ENCODE peak calls at places on chromosomes 11 and 22, in eight cellular contexts. One of them, this sample, is unnamed.

GRCh38 chr11:9840460-9841004 is 176.7 kb downstream of the SWAP70 start:
- DNase-seq in lung: no peak
- DNase-seq in foreskin fibroblast: no peak
- DNase-seq in gastrocnemius medialis: no peak
- DNase-seq in B cell: no peak
- DNase-seq in cardiac fibroblast: peak
- DNase-seq in sigmoid colon: no peak
- DNase-seq in chondrocyte: no peak
- DNase-seq in this sample: no peak

GRCh38 chr22:48489551-48490512 is 1337.8 kb downstream of the BRD1 start:
- DNase-seq in chondrocyte: peak
- DNase-seq in foreskin fibroblast: peak
- DNase-seq in B cell: no peak
- DNase-seq in gastrocnemius medialis: no peak
- DNase-seq in cardiac fibroblast: no peak
- DNase-seq in sigmoid colon: peak
- DNase-seq in lung: no peak
- DNase-seq in this sample: no peak

GRCh38 chr11:11843642-11844041 is 1.9 kb downstream of the USP47 start:
- DNase-seq in chondrocyte: no peak
- DNase-seq in sigmoid colon: no peak
- DNase-seq in cardiac fibroblast: no peak
- DNase-seq in lung: no peak
- DNase-seq in B cell: no peak
- DNase-seq in foreskin fibroblast: no peak
- DNase-seq in gastrocnemius medialis: no peak
- DNase-seq in this sample: no peak

GRCh38 chr11:125223901-125224331 is 59.4 kb downstream of the PKNOX2 start:
- DNase-seq in chondrocyte: no peak
- DNase-seq in B cell: no peak
- DNase-seq in sigmoid colon: no peak
- DNase-seq in gastrocnemius medialis: no peak
- DNase-seq in cardiac fibroblast: no peak
- DNase-seq in lung: no peak
- DNase-seq in foreskin fibroblast: no peak
- DNase-seq in this sample: no peak

GRCh38 chr11:121615506-121615905 is 162.7 kb upstream of the SORL1-AS1 start:
- DNase-seq in chondrocyte: no peak
- DNase-seq in sigmoid colon: no peak
- DNase-seq in foreskin fibroblast: peak
- DNase-seq in gastrocnemius medialis: no peak
- DNase-seq in B cell: no peak
- DNase-seq in cardiac fibroblast: peak
- DNase-seq in lung: no peak
- DNase-seq in this sample: no peak

GRCh38 chr11:111460340-111460739 is 51.8 kb downstream of the BTG4 start:
- DNase-seq in cardiac fibroblast: no peak
- DNase-seq in B cell: no peak
- DNase-seq in sigmoid colon: no peak
- DNase-seq in gastrocnemius medialis: no peak
- DNase-seq in foreskin fibroblast: no peak
- DNase-seq in lung: no peak
- DNase-seq in chondrocyte: no peak
- DNase-seq in this sample: no peak

GRCh38 chr22:27490080-27490479 is 311.5 kb downstream of the MN1 start:
- DNase-seq in sigmoid colon: no peak
- DNase-seq in foreskin fibroblast: no peak
- DNase-seq in B cell: no peak
- DNase-seq in lung: no peak
- DNase-seq in chondrocyte: peak
- DNase-seq in cardiac fibroblast: no peak
- DNase-seq in gastrocnemius medialis: no peak
- DNase-seq in this sample: no peak

GRCh38 chr11:79762271-79762935 is 321.6 kb upstream of the TENM4 start:
- DNase-seq in foreskin fibroblast: no peak
- DNase-seq in cardiac fibroblast: no peak
- DNase-seq in lung: no peak
- DNase-seq in sigmoid colon: no peak
- DNase-seq in B cell: no peak
- DNase-seq in chondrocyte: no peak
- DNase-seq in gastrocnemius medialis: no peak
- DNase-seq in this sample: no peak

GRCh38 chr11:3217751-3218482 is 696 bp downstream of the MRGPRG start:
- DNase-seq in foreskin fibroblast: no peak
- DNase-seq in chondrocyte: peak
- DNase-seq in B cell: no peak
- DNase-seq in sigmoid colon: peak
- DNase-seq in cardiac fibroblast: no peak
- DNase-seq in gastrocnemius medialis: peak
- DNase-seq in lung: no peak
- DNase-seq in this sample: no peak

GRCh38 chr11:121889168-121889567 is 226.8 kb downstream of the BLID start:
- DNase-seq in B cell: no peak
- DNase-seq in foreskin fibroblast: peak
- DNase-seq in lung: no peak
- DNase-seq in gastrocnemius medialis: peak
- DNase-seq in cardiac fibroblast: peak
- DNase-seq in sigmoid colon: no peak
- DNase-seq in chondrocyte: no peak
- DNase-seq in this sample: no peak

GRCh38 chr11:36469881-36470802 is 39.9 kb downstream of the TRAF6 start:
- DNase-seq in gastrocnemius medialis: no peak
- DNase-seq in B cell: no peak
- DNase-seq in cardiac fibroblast: peak
- DNase-seq in chondrocyte: no peak
- DNase-seq in lung: no peak
- DNase-seq in foreskin fibroblast: peak
- DNase-seq in sigmoid colon: no peak
- DNase-seq in this sample: no peak

GRCh38 chr11:118998822-118999221 is 884 bp downstream of the CENATAC start:
- DNase-seq in foreskin fibroblast: peak
- DNase-seq in chondrocyte: no peak
- DNase-seq in B cell: no peak
- DNase-seq in lung: peak
- DNase-seq in cardiac fibroblast: peak
- DNase-seq in sigmoid colon: no peak
- DNase-seq in gastrocnemius medialis: no peak
- DNase-seq in this sample: peak

GRCh38 chr11:35303596-35304392 is 115.6 kb downstream of the SLC1A2 start:
- DNase-seq in lung: peak
- DNase-seq in B cell: no peak
- DNase-seq in sigmoid colon: peak
- DNase-seq in cardiac fibroblast: peak
- DNase-seq in foreskin fibroblast: peak
- DNase-seq in chondrocyte: no peak
- DNase-seq in gastrocnemius medialis: peak
- DNase-seq in this sample: no peak

GRCh38 chr11:79052539-79052938 is 388.3 kb downstream of the TENM4 start:
- DNase-seq in sigmoid colon: no peak
- DNase-seq in foreskin fibroblast: peak
- DNase-seq in chondrocyte: no peak
- DNase-seq in cardiac fibroblast: no peak
- DNase-seq in gastrocnemius medialis: no peak
- DNase-seq in lung: no peak
- DNase-seq in B cell: no peak
- DNase-seq in this sample: no peak

GRCh38 chr11:47213985-47214564 is 699 bp upstream of the DDB2 start:
- DNase-seq in foreskin fibroblast: peak
- DNase-seq in chondrocyte: no peak
- DNase-seq in cardiac fibroblast: peak
- DNase-seq in gastrocnemius medialis: peak
- DNase-seq in lung: peak
- DNase-seq in B cell: peak
- DNase-seq in sigmoid colon: peak
- DNase-seq in this sample: peak

GRCh38 chr22:26199665-26200064 is 30.4 kb downstream of the SEZ6L start:
- DNase-seq in chondrocyte: no peak
- DNase-seq in gastrocnemius medialis: no peak
- DNase-seq in sigmoid colon: no peak
- DNase-seq in lung: no peak
- DNase-seq in cardiac fibroblast: no peak
- DNase-seq in B cell: no peak
- DNase-seq in foreskin fibroblast: no peak
- DNase-seq in this sample: no peak
- TF ChIP-seq CTCF in chondrocyte: no peak
- TF ChIP-seq CTCF in gastrocnemius medialis: no peak
- TF ChIP-seq CTCF in sigmoid colon: no peak
- TF ChIP-seq CTCF in lung: no peak
- TF ChIP-seq CTCF in cardiac fibroblast: no peak
- TF ChIP-seq CTCF in B cell: no peak
- TF ChIP-seq CTCF in foreskin fibroblast: no peak
- TF ChIP-seq CTCF in this sample: no peak

GRCh38 chr11:130037881-130038601 is 31.7 kb upstream of the APLP2 start:
- DNase-seq in B cell: no peak
- DNase-seq in sigmoid colon: no peak
- DNase-seq in lung: no peak
- DNase-seq in chondrocyte: no peak
- DNase-seq in cardiac fibroblast: peak
- DNase-seq in gastrocnemius medialis: no peak
- DNase-seq in foreskin fibroblast: peak
- DNase-seq in this sample: peak

GRCh38 chr11:130043575-130043974 is 26.1 kb upstream of the APLP2 start:
- DNase-seq in sigmoid colon: no peak
- DNase-seq in foreskin fibroblast: no peak
- DNase-seq in cardiac fibroblast: no peak
- DNase-seq in chondrocyte: no peak
- DNase-seq in lung: no peak
- DNase-seq in gastrocnemius medialis: no peak
- DNase-seq in B cell: no peak
- DNase-seq in this sample: no peak

GRCh38 chr11:130042093-130042591 is 27.6 kb upstream of the APLP2 start:
- DNase-seq in lung: no peak
- DNase-seq in B cell: no peak
- DNase-seq in foreskin fibroblast: peak
- DNase-seq in sigmoid colon: no peak
- DNase-seq in cardiac fibroblast: peak
- DNase-seq in gastrocnemius medialis: no peak
- DNase-seq in chondrocyte: no peak
- DNase-seq in this sample: peak

GRCh38 chr11:130037058-130037457 is 32.6 kb upstream of the APLP2 start:
- DNase-seq in lung: no peak
- DNase-seq in foreskin fibroblast: peak
- DNase-seq in chondrocyte: no peak
- DNase-seq in cardiac fibroblast: peak
- DNase-seq in sigmoid colon: no peak
- DNase-seq in B cell: no peak
- DNase-seq in gastrocnemius medialis: no peak
- DNase-seq in this sample: peak

GRCh38 chr11:130040281-130040940 is 29.3 kb upstream of the APLP2 start:
- DNase-seq in chondrocyte: no peak
- DNase-seq in B cell: no peak
- DNase-seq in gastrocnemius medialis: no peak
- DNase-seq in cardiac fibroblast: no peak
- DNase-seq in sigmoid colon: no peak
- DNase-seq in foreskin fibroblast: no peak
- DNase-seq in lung: no peak
- DNase-seq in this sample: no peak
- TF ChIP-seq CTCF in chondrocyte: no peak
- TF ChIP-seq CTCF in B cell: no peak
- TF ChIP-seq CTCF in gastrocnemius medialis: no peak
- TF ChIP-seq CTCF in cardiac fibroblast: no peak
- TF ChIP-seq CTCF in sigmoid colon: no peak
- TF ChIP-seq CTCF in foreskin fibroblast: no peak
- TF ChIP-seq CTCF in lung: no peak
- TF ChIP-seq CTCF in this sample: no peak

GRCh38 chr22:32949719-32950118 is 108.5 kb downstream of the SYN3 start:
- DNase-seq in chondrocyte: no peak
- DNase-seq in sigmoid colon: no peak
- DNase-seq in cardiac fibroblast: no peak
- DNase-seq in B cell: no peak
- DNase-seq in foreskin fibroblast: no peak
- DNase-seq in lung: no peak
- DNase-seq in gastrocnemius medialis: no peak
- DNase-seq in this sample: no peak

GRCh38 chr22:32947581-32947980 is 110.6 kb downstream of the SYN3 start:
- DNase-seq in gastrocnemius medialis: no peak
- DNase-seq in B cell: no peak
- DNase-seq in sigmoid colon: no peak
- DNase-seq in lung: no peak
- DNase-seq in chondrocyte: no peak
- DNase-seq in cardiac fibroblast: no peak
- DNase-seq in foreskin fibroblast: no peak
- DNase-seq in this sample: no peak

GRCh38 chr22:32950366-32950765 is 107.8 kb downstream of the SYN3 start:
- DNase-seq in lung: no peak
- DNase-seq in foreskin fibroblast: no peak
- DNase-seq in gastrocnemius medialis: no peak
- DNase-seq in cardiac fibroblast: no peak
- DNase-seq in sigmoid colon: no peak
- DNase-seq in B cell: no peak
- DNase-seq in chondrocyte: no peak
- DNase-seq in this sample: no peak

GRCh38 chr22:32951807-32952153 is 106.4 kb downstream of the SYN3 start:
- DNase-seq in foreskin fibroblast: no peak
- DNase-seq in gastrocnemius medialis: no peak
- DNase-seq in chondrocyte: no peak
- DNase-seq in B cell: no peak
- DNase-seq in cardiac fibroblast: no peak
- DNase-seq in lung: no peak
- DNase-seq in sigmoid colon: no peak
- DNase-seq in this sample: no peak

DNA sequence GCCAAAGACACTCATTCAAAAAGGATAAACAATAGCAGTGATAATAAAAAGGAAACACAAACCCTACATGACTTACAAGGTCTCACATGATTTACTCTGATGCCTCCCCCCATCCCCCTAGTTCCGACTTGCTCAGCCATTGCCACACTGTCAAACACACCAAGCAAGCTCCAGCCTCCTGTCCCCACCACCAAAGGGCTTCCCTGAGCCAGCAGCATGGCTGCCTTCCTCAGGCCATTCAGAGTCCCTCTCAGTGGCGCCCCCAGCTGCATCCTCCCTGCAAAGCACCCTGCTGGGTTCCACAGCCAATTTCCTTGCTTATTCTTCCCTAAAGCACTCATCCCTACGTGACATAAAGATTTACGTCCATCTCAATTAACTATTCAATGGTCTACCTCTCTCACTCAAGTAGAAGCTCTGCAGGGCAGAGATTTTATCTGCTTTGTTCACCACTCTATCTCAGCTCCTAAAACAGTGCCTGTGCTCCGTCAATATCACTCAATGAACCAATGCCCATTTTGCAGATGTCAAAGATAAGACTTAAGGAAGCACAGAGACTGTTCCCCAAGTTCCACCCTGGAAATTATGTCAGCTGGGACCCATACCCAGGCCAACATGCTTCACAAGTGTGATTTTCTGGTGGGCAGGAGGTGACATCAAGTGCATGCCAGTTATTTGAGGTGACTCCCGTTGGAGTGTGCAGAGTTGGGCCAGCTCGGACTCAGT is 106.9 kb downstream of the SYN3 start:
- DNase-seq in chondrocyte: no peak
- DNase-seq in B cell: no peak
- DNase-seq in lung: no peak
- DNase-seq in foreskin fibroblast: no peak
- DNase-seq in cardiac fibroblast: no peak
- DNase-seq in gastrocnemius medialis: no peak
- DNase-seq in sigmoid colon: no peak
- DNase-seq in this sample: no peak
- TF ChIP-seq CTCF in chondrocyte: peak
- TF ChIP-seq CTCF in B cell: no peak
- TF ChIP-seq CTCF in lung: no peak
- TF ChIP-seq CTCF in foreskin fibroblast: no peak
- TF ChIP-seq CTCF in cardiac fibroblast: no peak
- TF ChIP-seq CTCF in gastrocnemius medialis: no peak
- TF ChIP-seq CTCF in sigmoid colon: no peak
- TF ChIP-seq CTCF in this sample: no peak

GRCh38 chr11:70621241-70621640 is 222.9 kb downstream of the CTTN start:
- DNase-seq in sigmoid colon: no peak
- DNase-seq in B cell: no peak
- DNase-seq in chondrocyte: no peak
- DNase-seq in lung: no peak
- DNase-seq in foreskin fibroblast: no peak
- DNase-seq in cardiac fibroblast: no peak
- DNase-seq in gastrocnemius medialis: no peak
- DNase-seq in this sample: no peak
- TF ChIP-seq CTCF in sigmoid colon: no peak
- TF ChIP-seq CTCF in B cell: no peak
- TF ChIP-seq CTCF in chondrocyte: no peak
- TF ChIP-seq CTCF in lung: no peak
- TF ChIP-seq CTCF in foreskin fibroblast: no peak
- TF ChIP-seq CTCF in cardiac fibroblast: no peak
- TF ChIP-seq CTCF in gastrocnemius medialis: no peak
- TF ChIP-seq CTCF in this sample: no peak